ENCODE peak calls at places on chromosomes 6 and 20, in five cellular contexts. One of them, this sample, is unnamed.

GRCh38 chr20:19683168-19683567 is 74.9 kb upstream of the RIN2 start:
- DNase-seq in NT2/D1: no peak
- DNase-seq in HepG2: no peak
- DNase-seq in H1: no peak
- DNase-seq in GM12878: no peak
- DNase-seq in this sample: no peak

GRCh38 chr6:117076076-117076475 is 189.3 kb upstream of the VGLL2 start:
- DNase-seq in NT2/D1: no peak
- DNase-seq in HepG2: no peak
- DNase-seq in H1: no peak
- DNase-seq in GM12878: no peak
- DNase-seq in this sample: no peak

GRCh38 chr6:38773338-38773737 is 58.2 kb downstream of the DNAH8 start:
- DNase-seq in NT2/D1: peak
- DNase-seq in HepG2: peak
- DNase-seq in H1: peak
- DNase-seq in GM12878: no peak
- DNase-seq in this sample: peak

GRCh38 chr20:45094864-45095574 is 5.9 kb downstream of the KCNS1 start:
- DNase-seq in NT2/D1: no peak
- DNase-seq in HepG2: no peak
- DNase-seq in H1: no peak
- DNase-seq in GM12878: no peak
- DNase-seq in this sample: no peak

GRCh38 chr6:133817460-133818047 is 71.4 kb upstream of the TCF21 start:
- DNase-seq in NT2/D1: peak
- DNase-seq in HepG2: peak
- DNase-seq in H1: peak
- DNase-seq in GM12878: no peak
- DNase-seq in this sample: peak

GRCh38 chr20:1302578-1303541 is 26.1 kb downstream of the SDCBP2 start:
- DNase-seq in NT2/D1: no peak
- DNase-seq in HepG2: no peak
- DNase-seq in H1: no peak
- DNase-seq in GM12878: no peak
- DNase-seq in this sample: no peak

GRCh38 chr6:128731249-128732165 is 151.4 kb upstream of the LAMA2 start:
- DNase-seq in NT2/D1: peak
- DNase-seq in HepG2: peak
- DNase-seq in H1: no peak
- DNase-seq in GM12878: no peak
- DNase-seq in this sample: peak

GRCh38 chr6:43120938-43121913 is 45.1 kb downstream of the PTK7 start:
- DNase-seq in NT2/D1: peak
- DNase-seq in HepG2: no peak
- DNase-seq in H1: no peak
- DNase-seq in GM12878: no peak
- DNase-seq in this sample: no peak

GRCh38 chr6:68192988-68193387 is 442.1 kb upstream of the ADGRB3 start:
- DNase-seq in NT2/D1: no peak
- DNase-seq in HepG2: no peak
- DNase-seq in H1: no peak
- DNase-seq in GM12878: no peak
- DNase-seq in this sample: no peak

GRCh38 chr6:3540253-3540820 is 83.5 kb upstream of the SLC22A23 start:
- DNase-seq in NT2/D1: no peak
- DNase-seq in HepG2: no peak
- DNase-seq in H1: peak
- DNase-seq in GM12878: no peak
- DNase-seq in this sample: no peak

GRCh38 chr20:40511478-40511877 is 177.6 kb downstream of the MAFB start:
- DNase-seq in NT2/D1: no peak
- DNase-seq in HepG2: no peak
- DNase-seq in H1: no peak
- DNase-seq in GM12878: no peak
- DNase-seq in this sample: no peak

GRCh38 chr6:51515052-51515402 is 572.4 kb downstream of the PKHD1 start:
- DNase-seq in NT2/D1: no peak
- DNase-seq in HepG2: no peak
- DNase-seq in H1: no peak
- DNase-seq in GM12878: no peak
- DNase-seq in this sample: no peak

GRCh38 chr20:22560817-22561216 is 23.6 kb downstream of the FOXA2 start:
- DNase-seq in NT2/D1: no peak
- DNase-seq in HepG2: no peak
- DNase-seq in H1: peak
- DNase-seq in GM12878: no peak
- DNase-seq in this sample: no peak

GRCh38 chr20:60581606-60582005 is 623.4 kb downstream of the CDH26 start:
- DNase-seq in NT2/D1: no peak
- DNase-seq in HepG2: no peak
- DNase-seq in H1: no peak
- DNase-seq in GM12878: no peak
- DNase-seq in this sample: no peak

GRCh38 chr6:38646166-38646565 is 6.4 kb upstream of the BTBD9 start:
- DNase-seq in NT2/D1: peak
- DNase-seq in HepG2: no peak
- DNase-seq in H1: no peak
- DNase-seq in GM12878: no peak
- DNase-seq in this sample: no peak

GRCh38 chr6:170236131-170236851 is 54.6 kb downstream of the DLL1 start:
- DNase-seq in NT2/D1: no peak
- DNase-seq in HepG2: no peak
- DNase-seq in H1: no peak
- DNase-seq in GM12878: no peak
- DNase-seq in this sample: no peak

GRCh38 chr6:90431521-90432407 is 135.1 kb upstream of the BACH2 start:
- DNase-seq in NT2/D1: no peak
- DNase-seq in HepG2: no peak
- DNase-seq in H1: no peak
- DNase-seq in GM12878: no peak
- DNase-seq in this sample: no peak

GRCh38 chr6:163309491-163310026 is 105.0 kb upstream of the QKI start:
- DNase-seq in NT2/D1: no peak
- DNase-seq in HepG2: no peak
- DNase-seq in H1: no peak
- DNase-seq in GM12878: no peak
- DNase-seq in this sample: no peak

GRCh38 chr6:158353851-158354508 is 41.7 kb downstream of the TULP4 start:
- DNase-seq in NT2/D1: no peak
- DNase-seq in HepG2: no peak
- DNase-seq in H1: no peak
- DNase-seq in GM12878: no peak
- DNase-seq in this sample: no peak

GRCh38 chr6:161162722-161163121 is 111.1 kb downstream of the AGPAT4 start:
- DNase-seq in NT2/D1: no peak
- DNase-seq in HepG2: no peak
- DNase-seq in H1: no peak
- DNase-seq in GM12878: no peak
- DNase-seq in this sample: no peak

GRCh38 chr6:5697508-5697907 is 309.2 kb downstream of the NRN1 start:
- DNase-seq in NT2/D1: no peak
- DNase-seq in HepG2: no peak
- DNase-seq in H1: no peak
- DNase-seq in GM12878: no peak
- DNase-seq in this sample: no peak

GRCh38 chr20:5996765-5997164 is 46.3 kb downstream of the MCM8 start:
- DNase-seq in NT2/D1: no peak
- DNase-seq in HepG2: no peak
- DNase-seq in H1: no peak
- DNase-seq in GM12878: peak
- DNase-seq in this sample: no peak

GRCh38 chr20:61797200-61797599 is 268.5 kb downstream of the TAF4 start:
- DNase-seq in NT2/D1: peak
- DNase-seq in HepG2: no peak
- DNase-seq in H1: no peak
- DNase-seq in GM12878: no peak
- DNase-seq in this sample: no peak

GRCh38 chr6:16477367-16478149 is 239.2 kb downstream of the GMPR start:
- DNase-seq in NT2/D1: no peak
- DNase-seq in HepG2: no peak
- DNase-seq in H1: no peak
- DNase-seq in GM12878: no peak
- DNase-seq in this sample: no peak

GRCh38 chr6:149716181-149716580 is 1.7 kb downstream of the LATS1 start:
- DNase-seq in NT2/D1: no peak
- DNase-seq in HepG2: no peak
- DNase-seq in H1: no peak
- DNase-seq in GM12878: no peak
- DNase-seq in this sample: no peak

GRCh38 chr6:41535766-41536165 is 10.4 kb upstream of the FOXP4 start:
- DNase-seq in NT2/D1: no peak
- DNase-seq in HepG2: no peak
- DNase-seq in H1: no peak
- DNase-seq in GM12878: no peak
- DNase-seq in this sample: no peak

GRCh38 chr6:139288496-139289040 is 3.2 kb downstream of the TXLNB start:
- DNase-seq in NT2/D1: no peak
- DNase-seq in HepG2: no peak
- DNase-seq in H1: no peak
- DNase-seq in GM12878: no peak
- DNase-seq in this sample: no peak

DNA sequence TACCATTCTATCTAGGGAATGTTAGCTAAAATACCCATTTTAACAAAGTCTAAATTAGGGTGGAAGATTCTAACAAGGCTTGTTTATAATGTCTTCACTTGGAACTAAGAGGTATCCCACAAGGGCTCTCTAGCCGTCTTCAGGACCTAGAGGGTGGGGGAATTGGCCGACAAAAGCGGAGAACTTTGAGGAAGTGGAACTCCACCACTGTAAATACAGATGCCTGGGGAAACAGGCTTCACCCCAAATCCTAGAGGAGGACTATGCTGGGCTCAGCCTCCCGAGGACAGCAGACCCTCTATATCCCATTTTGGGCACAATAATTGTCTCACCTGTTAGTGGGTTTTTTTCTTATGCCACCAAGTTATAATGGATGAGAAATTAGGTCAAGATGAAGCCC is 58.0 kb upstream of the TFB1M start:
- DNase-seq in NT2/D1: no peak
- DNase-seq in HepG2: no peak
- DNase-seq in H1: no peak
- DNase-seq in GM12878: no peak
- DNase-seq in this sample: no peak
- TF ChIP-seq SUZ12 in NT2/D1: no peak
- TF ChIP-seq SUZ12 in HepG2: no peak
- TF ChIP-seq SUZ12 in H1: no peak
- TF ChIP-seq SUZ12 in GM12878: no peak
- TF ChIP-seq SUZ12 in this sample: no peak

GRCh38 chr6:30075094-30075986 is at the start of gene RNF39:
- DNase-seq in NT2/D1: no peak
- DNase-seq in HepG2: peak
- DNase-seq in H1: peak
- DNase-seq in GM12878: no peak
- DNase-seq in this sample: no peak
- TF ChIP-seq SUZ12 in NT2/D1: no peak
- TF ChIP-seq SUZ12 in HepG2: no peak
- TF ChIP-seq SUZ12 in H1: peak
- TF ChIP-seq SUZ12 in GM12878: peak
- TF ChIP-seq SUZ12 in this sample: no peak

DNA sequence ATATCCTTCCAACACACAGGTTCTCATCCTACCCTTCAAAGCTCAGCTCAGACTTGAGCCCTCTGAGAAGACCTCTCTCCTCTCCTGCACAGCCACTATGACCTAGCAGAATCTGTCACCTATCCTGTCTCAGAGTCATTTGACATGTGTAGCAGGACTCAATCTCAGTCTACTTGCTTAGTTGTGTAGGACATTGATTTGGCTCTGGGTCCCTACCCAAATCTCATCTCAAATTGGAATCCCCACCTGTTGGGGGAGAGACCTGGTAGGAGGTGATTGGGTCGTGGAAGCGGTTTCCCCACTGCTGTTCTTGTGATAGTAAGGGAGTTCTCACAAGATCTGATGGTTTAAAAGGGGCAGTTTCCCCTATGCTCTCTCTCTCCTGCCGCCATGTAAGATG is 297.9 kb downstream of the CD83 start:
- DNase-seq in NT2/D1: no peak
- DNase-seq in HepG2: no peak
- DNase-seq in H1: no peak
- DNase-seq in GM12878: no peak
- DNase-seq in this sample: no peak
- TF ChIP-seq SUZ12 in NT2/D1: no peak
- TF ChIP-seq SUZ12 in HepG2: no peak
- TF ChIP-seq SUZ12 in H1: no peak
- TF ChIP-seq SUZ12 in GM12878: no peak
- TF ChIP-seq SUZ12 in this sample: no peak

GRCh38 chr20:21529863-21530262 is 16.0 kb upstream of the NKX2-2 start:
- DNase-seq in NT2/D1: no peak
- DNase-seq in HepG2: peak
- DNase-seq in H1: no peak
- DNase-seq in GM12878: no peak
- DNase-seq in this sample: peak

GRCh38 chr20:21528870-21529269 is 15.0 kb upstream of the NKX2-2 start:
- DNase-seq in NT2/D1: no peak
- DNase-seq in HepG2: no peak
- DNase-seq in H1: no peak
- DNase-seq in GM12878: no peak
- DNase-seq in this sample: no peak

GRCh38 chr20:21526776-21527175 is 12.9 kb upstream of the NKX2-2 start:
- DNase-seq in NT2/D1: no peak
- DNase-seq in HepG2: no peak
- DNase-seq in H1: no peak
- DNase-seq in GM12878: no peak
- DNase-seq in this sample: no peak

GRCh38 chr20:21523895-21524294 is 10.0 kb upstream of the NKX2-2 start:
- DNase-seq in NT2/D1: no peak
- DNase-seq in HepG2: no peak
- DNase-seq in H1: no peak
- DNase-seq in GM12878: no peak
- DNase-seq in this sample: no peak

GRCh38 chr20:21527908-21528307 is 14.0 kb upstream of the NKX2-2 start:
- DNase-seq in NT2/D1: no peak
- DNase-seq in HepG2: no peak
- DNase-seq in H1: no peak
- DNase-seq in GM12878: no peak
- DNase-seq in this sample: no peak
- TF ChIP-seq SUZ12 in NT2/D1: no peak
- TF ChIP-seq SUZ12 in HepG2: no peak
- TF ChIP-seq SUZ12 in H1: no peak
- TF ChIP-seq SUZ12 in GM12878: no peak
- TF ChIP-seq SUZ12 in this sample: no peak

DNA sequence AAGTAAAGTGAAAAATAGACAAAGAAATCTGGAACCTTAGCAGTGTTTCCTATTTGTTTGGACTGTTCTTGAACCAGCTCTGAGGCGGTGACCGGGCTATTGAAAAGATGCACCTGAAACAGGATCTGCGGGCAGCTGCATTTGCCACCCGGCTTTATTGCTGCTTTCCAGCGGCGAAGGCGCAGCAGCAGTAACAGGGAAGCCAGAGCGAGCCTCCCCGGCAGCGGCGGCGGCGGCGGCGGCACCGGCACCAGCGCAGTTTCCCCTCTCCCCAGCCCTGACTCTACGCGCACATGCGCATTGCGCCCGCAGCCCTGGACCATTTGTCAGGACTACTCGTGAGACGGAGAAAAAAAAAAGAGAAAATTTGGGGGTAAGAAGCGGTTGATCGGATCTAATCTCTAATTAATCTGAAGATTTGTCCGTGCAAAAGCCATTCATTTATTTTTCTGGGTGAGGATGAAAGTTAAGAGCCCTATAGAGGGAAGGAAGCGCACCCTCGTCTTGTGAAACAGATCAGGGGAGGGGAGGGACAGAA is at the start of gene L3MBTL3:
- DNase-seq in NT2/D1: peak
- DNase-seq in HepG2: peak
- DNase-seq in H1: peak
- DNase-seq in GM12878: no peak
- DNase-seq in this sample: peak
- TF ChIP-seq SUZ12 in NT2/D1: no peak
- TF ChIP-seq SUZ12 in HepG2: no peak
- TF ChIP-seq SUZ12 in H1: no peak
- TF ChIP-seq SUZ12 in GM12878: no peak
- TF ChIP-seq SUZ12 in this sample: no peak

This sample was measured in HEK293T.